ENCODE peak calls at places on chromosomes 13 and 19, in ten cellular contexts. J is upper lobe of left lung, X is lower leg skin, F is IMR-90, V is heart left ventricle, M is tibial nerve, G is A549, S is K562, N is esophagus squamous epithelium, Z is testis. C is an unnamed sample.

GRCh38 chr19:14542721-14543328 is 13.4 kb downstream of the TECR start:
- DNase-seq in J (no peak), X (no peak), F (no peak), V (no peak), M (no peak), G (no peak), S (peak; percentile 75), N (no peak), Z (no peak), C (no peak)

GRCh38 chr13:108915095-108915633 is 285.8 kb downstream of the MYO16 start:
- DNase-seq in J (no peak), X (no peak), F (peak; percentile 50), V (no peak), M (no peak), G (peak; percentile 49), S (peak; percentile 40), N (no peak), Z (peak; percentile 42), C (no peak)

GRCh38 chr19:30696514-30696913 is 324.3 kb downstream of the ZNF536 start:
- DNase-seq in J (no peak), X (peak; percentile 45), F (peak; percentile 9), V (no peak), M (no peak), G (peak; percentile 78), S (peak; percentile 71), N (no peak), Z (no peak), C (no peak)

GRCh38 chr13:44651724-44652123 is 75.6 kb upstream of the TSC22D1 start:
- DNase-seq in J (no peak), X (no peak), F (no peak), V (no peak), M (no peak), G (no peak), S (no peak), N (no peak), Z (no peak), C (no peak)

GRCh38 chr19:52464798-52465470 is 11.6 kb downstream of the ZNF578 start:
- DNase-seq in J (no peak), X (no peak), F (no peak), V (no peak), M (no peak), G (peak; percentile 24), S (peak; percentile 64), N (no peak), Z (peak; percentile 34), C (no peak)

GRCh38 chr13:28333204-28333900 is 161.6 kb downstream of the FLT1 start:
- DNase-seq in J (no peak), X (no peak), F (no peak), V (no peak), M (no peak), G (no peak), S (no peak), N (no peak), Z (no peak), C (no peak)

GRCh38 chr13:79593611-79594275 is 112.8 kb downstream of the NDFIP2 start:
- DNase-seq in J (no peak), X (no peak), F (peak; percentile 11), V (no peak), M (no peak), G (no peak), S (no peak), N (no peak), Z (no peak), C (no peak)

GRCh38 chr13:29939158-29939557 is 88.7 kb upstream of the UBL3 start:
- DNase-seq in J (no peak), X (no peak), F (no peak), V (no peak), M (no peak), G (no peak), S (no peak), N (no peak), Z (no peak), C (no peak)

GRCh38 chr19:22326219-22326618 is 40.0 kb downstream of the ZNF729 start:
- DNase-seq in J (no peak), X (peak; percentile 15), F (no peak), V (no peak), M (no peak), G (no peak), S (no peak), N (no peak), Z (no peak), C (no peak)

GRCh38 chr19:40217027-40217810 is 965 bp downstream of the TTC9B start:
- DNase-seq in J (peak; percentile 59), X (no peak), F (no peak), V (no peak), M (no peak), G (peak; percentile 75), S (peak; percentile 80), N (no peak), Z (peak; percentile 52), C (peak; percentile 65)

GRCh38 chr13:53473397-53473796 is 444.8 kb downstream of the OLFM4 start:
- DNase-seq in J (no peak), X (no peak), F (no peak), V (no peak), M (no peak), G (no peak), S (no peak), N (no peak), Z (no peak), C (no peak)

DNA sequence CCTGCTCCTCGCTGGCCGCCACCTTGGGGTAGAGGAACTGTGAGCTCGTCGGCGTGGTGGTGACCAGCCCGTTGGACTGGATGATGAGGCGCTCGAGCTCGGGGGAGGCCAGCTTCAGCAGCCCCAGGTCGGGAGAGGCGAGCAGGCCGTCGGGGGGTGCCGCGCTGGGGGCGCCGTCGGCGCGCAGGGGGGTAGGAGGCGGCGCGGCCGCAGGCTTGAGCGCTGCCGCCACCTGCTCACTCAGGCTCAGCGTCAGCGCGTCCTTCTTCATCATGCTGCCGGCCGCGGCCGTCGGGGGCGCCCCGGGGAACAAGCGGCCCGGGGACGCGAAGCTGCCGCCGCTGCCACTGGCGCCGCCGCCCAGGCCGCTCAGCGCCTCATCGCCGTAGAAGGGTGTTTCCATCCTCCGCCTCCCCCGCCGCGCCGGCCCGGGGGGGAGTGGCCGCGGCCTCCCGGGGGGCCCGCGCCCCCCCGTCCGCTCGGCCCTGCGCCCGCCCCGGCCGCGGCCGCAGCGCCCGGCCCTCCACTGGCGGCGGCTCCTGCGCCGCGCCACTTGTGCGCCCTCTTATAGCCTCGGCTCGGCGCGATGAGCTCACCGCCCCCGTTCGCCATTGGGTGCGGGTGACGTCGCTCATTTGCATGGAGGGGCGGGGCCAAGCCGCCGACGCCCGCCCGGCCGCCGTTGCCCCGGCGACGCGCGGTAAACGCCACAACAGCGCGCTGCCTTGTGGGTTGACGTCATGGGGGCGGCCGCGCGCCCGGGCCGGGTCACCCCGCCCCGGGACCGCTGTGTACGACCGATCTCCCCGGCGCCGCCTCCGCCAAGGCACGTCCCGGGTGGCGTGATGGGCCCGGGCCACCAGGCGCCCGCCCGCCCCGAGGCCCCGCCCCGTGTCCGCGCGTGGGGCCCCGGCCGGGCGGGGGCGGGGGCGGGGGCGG is at the start of gene JUND:
- DNase-seq in J (peak; percentile 99), X (peak; percentile 99), F (peak; percentile 98), V (peak; percentile 99), M (peak; percentile 98), G (peak; percentile 98), S (peak; percentile 99), N (peak; percentile 85), Z (peak; percentile 96), C (peak; percentile 99)
- TF ChIP-seq CTCF in J (peak; percentile 26), X (no peak), F (peak; percentile 17), V (no peak), M (no peak), G (no peak), S (no peak), N (peak; percentile 16), Z (no peak), C (no peak)

DNA sequence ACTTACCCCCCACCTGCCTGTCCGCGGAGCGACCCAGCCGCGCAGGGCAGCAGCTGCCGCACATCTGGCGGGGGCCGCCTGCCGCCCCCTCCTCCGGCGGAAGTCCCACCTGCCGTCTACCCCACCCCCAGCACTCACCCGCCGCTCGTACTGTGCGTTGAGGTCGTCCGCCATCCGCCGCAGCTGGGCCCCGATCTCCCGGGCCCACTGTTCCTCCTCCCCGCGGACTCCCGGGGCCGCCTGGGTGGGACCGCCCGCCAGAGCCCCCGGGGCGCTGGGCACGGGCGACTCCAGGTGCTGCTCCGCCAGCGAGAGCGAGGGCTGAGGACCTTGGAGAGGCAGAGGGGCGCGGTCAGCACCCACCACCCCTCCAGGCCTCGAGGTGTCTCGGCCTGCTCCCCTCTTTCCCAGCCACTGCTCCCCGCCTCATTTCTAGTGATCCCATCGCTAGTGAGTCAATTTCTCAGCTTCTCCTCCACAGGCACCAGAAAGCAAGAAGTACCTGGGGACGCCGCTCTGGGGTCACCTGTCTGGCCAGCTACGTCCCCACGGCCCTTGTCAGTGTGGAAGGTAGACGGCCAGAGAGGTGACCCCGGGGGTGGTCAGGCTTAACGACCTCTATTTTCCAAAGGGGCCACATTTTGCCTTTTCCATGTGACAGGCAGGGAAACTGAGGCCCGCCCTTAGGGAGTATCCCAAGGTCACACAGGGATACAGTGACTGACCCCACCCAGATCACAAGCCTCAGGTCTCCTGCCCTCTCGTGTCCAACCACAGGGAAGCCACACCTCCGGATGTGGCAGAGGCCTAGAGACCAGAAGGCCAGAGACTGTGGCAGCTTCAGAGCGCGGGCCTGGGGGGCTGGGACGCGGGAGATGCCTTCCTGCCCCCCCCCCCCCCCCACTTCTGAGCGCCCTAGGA is 4.3 kb downstream of the BBC3 start:
- DNase-seq in J (peak; percentile 96), X (peak; percentile 97), F (peak; percentile 67), V (peak; percentile 88), M (peak; percentile 72), G (peak; percentile 95), S (peak; percentile 97), N (no peak), Z (peak; percentile 92), C (peak; percentile 80)
- TF ChIP-seq POLR2A in J (peak; percentile 73), X (no peak), F (peak; percentile 55), V (no peak), M (no peak), G (peak; percentile 5), S (peak; percentile 94), N (no peak), Z (no peak), C (peak; percentile 21)

DNA sequence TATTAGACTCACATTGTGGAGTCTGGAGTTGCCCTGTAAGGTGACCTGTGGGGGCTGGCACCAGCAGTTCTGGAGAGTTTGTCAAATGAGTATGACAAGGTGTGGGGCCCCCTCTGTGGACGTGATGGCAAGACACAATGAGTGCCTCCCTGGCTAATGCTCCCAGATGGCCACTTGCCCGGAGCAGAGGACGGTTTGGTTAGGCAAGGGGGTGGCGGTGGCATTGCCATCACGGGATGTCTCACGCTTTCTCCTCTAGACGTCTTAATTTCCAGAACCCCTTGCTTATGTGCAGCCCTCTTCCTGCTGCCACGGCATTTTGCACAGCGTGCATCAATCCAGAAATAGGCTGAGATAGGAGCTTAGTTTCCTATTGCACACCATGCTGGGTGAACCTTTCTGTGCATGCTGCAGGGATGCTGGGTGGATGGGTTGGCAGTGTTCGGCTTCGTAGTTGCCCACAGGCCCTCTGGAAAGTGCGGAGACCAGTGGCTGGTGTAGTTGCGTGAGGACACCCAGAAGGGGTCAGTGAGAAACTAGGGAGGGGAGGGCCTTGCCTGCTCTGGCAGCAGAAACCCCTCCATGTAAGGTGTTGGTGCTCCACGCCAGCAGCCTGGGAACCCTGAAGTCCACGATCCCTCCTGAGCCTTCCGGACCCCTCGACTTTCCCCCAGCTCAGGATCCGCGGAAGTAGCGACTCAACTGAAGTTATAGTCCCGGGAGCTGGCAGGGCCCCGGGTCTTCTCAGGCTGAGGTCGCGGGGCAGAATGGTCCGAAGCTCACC is 18.1 kb upstream of the LRP3 start:
- DNase-seq in J (peak; percentile 55), X (peak; percentile 91), F (peak; percentile 30), V (no peak), M (no peak), G (peak; percentile 75), S (no peak), N (peak; percentile 40), Z (no peak), C (no peak)
- TF ChIP-seq CTCF in J (no peak), X (no peak), F (no peak), V (no peak), M (no peak), G (no peak), S (no peak), N (no peak), Z (no peak), C (no peak)

GRCh38 chr19:655691-656090 is 7.3 kb downstream of the RNF126 start:
- DNase-seq in J (no peak), X (no peak), F (no peak), V (no peak), M (no peak), G (no peak), S (no peak), N (no peak), Z (no peak), C (no peak)
- TF ChIP-seq POLR2A in J (no peak), X (no peak), F (no peak), V (no peak), M (no peak), G (no peak), S (no peak), N (no peak), Z (no peak), C (no peak)